ENCODE peak calls at places on chromosomes 11 and 22, in four cellular contexts. I, C, Y and A are unnamed samples.
A peak's percentile ranks its signal among the peaks of the same experiment; 100 is the strongest.

GRCh38 chr11:15901046-15901445 is 455.3 kb downstream of the SOX6 start:
- DNase-seq in C (no peak), Y (no peak), I (no peak), A (no peak)

GRCh38 chr22:40628354-40629042 is 8.0 kb downstream of the MRTFA start:
- DNase-seq in C (no peak), I (no peak), Y (peak; percentile 68), A (no peak)

GRCh38 chr22:39253427-39254070 is 8.8 kb upstream of the PDGFB start:
- DNase-seq in Y (peak; percentile 91), C (peak; percentile 18), I (peak; percentile 38), A (peak; percentile 58)

GRCh38 chr11:74084796-74085541 is 76.1 kb upstream of the UCP3 start:
- DNase-seq in C (no peak), I (no peak), Y (peak; percentile 1), A (no peak)

GRCh38 chr22:45604239-45604711 is 67.4 kb upstream of the ATXN10 start:
- DNase-seq in Y (peak; percentile 59), I (no peak), C (no peak), A (no peak)

GRCh38 chr11:89625171-89625570 is 84.9 kb upstream of the TRIM77 start:
- DNase-seq in Y (no peak), C (no peak), I (no peak), A (no peak)

GRCh38 chr11:62921573-62922188 is 518 bp upstream of the CHRM1 start:
- DNase-seq in Y (peak; percentile 60), C (no peak), I (peak; percentile 35), A (no peak)

GRCh38 chr11:64089027-64089360 is 53.3 kb downstream of the FLRT1 start:
- DNase-seq in Y (no peak), I (peak; percentile 21), C (no peak), A (no peak)

GRCh38 chr11:119000906-119001305 is 3.0 kb downstream of the CENATAC start:
- DNase-seq in C (no peak), I (no peak), Y (no peak), A (no peak)

GRCh38 chr11:62959077-62959980 is 25.4 kb downstream of the SLC22A6 start:
- DNase-seq in Y (no peak), I (no peak), C (no peak), A (no peak)

GRCh38 chr22:39220450-39220849 is 24.3 kb downstream of the PDGFB start:
- DNase-seq in C (no peak), I (no peak), Y (no peak), A (peak; percentile 20)

GRCh38 chr11:64453466-64453865 is 94.5 kb downstream of the RPS6KA4 start:
- DNase-seq in C (no peak), Y (no peak), I (no peak), A (no peak)

GRCh38 chr22:16815073-16815472 is 10.1 kb downstream of the XKR3 start:
- DNase-seq in Y (no peak), C (no peak), I (no peak), A (no peak)

GRCh38 chr11:114110948-114111347 is 51.4 kb downstream of the ZBTB16 start:
- DNase-seq in I (no peak), C (no peak), Y (no peak), A (no peak)

GRCh38 chr11:100808904-100809491 is 121.9 kb downstream of the ARHGAP42 start:
- DNase-seq in Y (no peak), I (no peak), C (no peak), A (no peak)

GRCh38 chr11:363948-364761 is 5.1 kb upstream of the B4GALNT4 start:
- DNase-seq in C (peak; percentile 36), Y (peak; percentile 88), I (peak; percentile 88), A (peak; percentile 65)

GRCh38 chr11:8871283-8871775 is 39.7 kb upstream of the AKIP1 start:
- DNase-seq in I (peak; percentile 57), Y (peak; percentile 56), C (no peak), A (no peak)

GRCh38 chr11:122698390-122698789 is 42.9 kb downstream of the UBASH3B start:
- DNase-seq in C (no peak), I (no peak), Y (no peak), A (no peak)

GRCh38 chr11:44566559-44566949 is 1.1 kb downstream of the CD82 start:
- DNase-seq in I (no peak), Y (no peak), C (no peak), A (no peak)

GRCh38 chr11:62392944-62393628 is 25.7 kb upstream of the SCGB1A1 start:
- DNase-seq in I (no peak), Y (peak; percentile 44), C (peak; percentile 30), A (peak; percentile 21)

GRCh38 chr11:35617687-35618496 is at the start of gene FJX1:
- DNase-seq in I (peak; percentile 17), C (no peak), Y (peak; percentile 87), A (no peak)

GRCh38 chr11:110093407-110094297 is 460 bp downstream of the ZC3H12C start:
- DNase-seq in I (peak; percentile 61), C (no peak), Y (peak; percentile 60), A (no peak)

GRCh38 chr11:130647371-130647770 is 198.9 kb downstream of the ADAMTS15 start:
- DNase-seq in C (no peak), I (no peak), Y (no peak), A (no peak)

GRCh38 chr11:66337103-66337899 is 1.1 kb upstream of the RIN1 start:
- DNase-seq in Y (no peak), C (no peak), I (no peak), A (no peak)

GRCh38 chr11:68689737-68690625 is 5.6 kb downstream of the GAL start:
- DNase-seq in Y (no peak), C (no peak), I (no peak), A (no peak)

GRCh38 chr11:123405123-123405592 is 24.9 kb upstream of the GRAMD1B start:
- DNase-seq in Y (no peak), C (no peak), I (no peak), A (no peak)

GRCh38 chr11:67374571-67375276 is 1.3 kb upstream of the CLCF1 start:
- DNase-seq in Y (peak; percentile 47), I (no peak), C (no peak), A (no peak)

GRCh38 chr11:76210920-76211851 is 4.9 kb upstream of the WNT11 start:
- DNase-seq in I (peak; percentile 40), C (no peak), Y (no peak), A (no peak)

GRCh38 chr11:12225046-12225739 is 114.8 kb downstream of the MICAL2 start:
- DNase-seq in I (no peak), Y (no peak), C (no peak), A (no peak)

GRCh38 chr11:130403301-130403804 is 25.1 kb downstream of the ADAMTS8 start:
- DNase-seq in C (no peak), I (peak; percentile 44), Y (peak; percentile 64), A (no peak)

GRCh38 chr11:11866203-11866602 is 24.4 kb downstream of the USP47 start:
- DNase-seq in C (no peak), Y (no peak), I (no peak), A (no peak)

GRCh38 chr11:69362315-69362714 is 68.4 kb downstream of the MYEOV start:
- DNase-seq in Y (no peak), C (no peak), I (no peak), A (no peak)

GRCh38 chr11:57155400-57155799 is 26.4 kb upstream of the LRRC55 start:
- DNase-seq in I (no peak), C (no peak), Y (no peak), A (no peak)

GRCh38 chr11:121248496-121248895 is 44.1 kb upstream of the SC5D start:
- DNase-seq in I (no peak), C (no peak), Y (no peak), A (no peak)

GRCh38 chr11:131231317-131231716 is 139.1 kb upstream of the NTM start:
- DNase-seq in I (no peak), Y (no peak), C (no peak), A (no peak)

GRCh38 chr11:74646964-74647363 is 54.6 kb downstream of the POLD3 start:
- DNase-seq in Y (no peak), C (no peak), I (no peak), A (no peak)

GRCh38 chr11:116887909-116888556 is 50.6 kb upstream of the APOA1 start:
- DNase-seq in C (no peak), I (no peak), Y (no peak), A (no peak)

GRCh38 chr11:83865636-83866461 is 579.7 kb upstream of the CCDC90B start:
- DNase-seq in I (no peak), Y (no peak), C (no peak), A (no peak)